ENCODE peak calls at places on chromosomes 7 and 10, in six cellular contexts. One of them, this sample, is unnamed. For H3K27me3, the result is how much of the 10 kb centered on the place peaks cover.

GRCh38 chr7:96800824-96801223 is 91.2 kb upstream of the SEM1 start:
- DNase-seq in cardiac muscle cell: no peak
- DNase-seq in uterus: no peak
- DNase-seq in HCT116: no peak
- DNase-seq in dorsolateral prefrontal cortex: no peak
- DNase-seq in brain microvascular endothelial cell: no peak
- DNase-seq in this sample: no peak

GRCh38 chr10:20257422-20257821 is 441.2 kb downstream of the PLXDC2 start:
- DNase-seq in brain microvascular endothelial cell: no peak
- DNase-seq in HCT116: no peak
- DNase-seq in uterus: no peak
- DNase-seq in dorsolateral prefrontal cortex: no peak
- DNase-seq in cardiac muscle cell: no peak
- DNase-seq in this sample: no peak

GRCh38 chr7:97003262-97004236 is 1.8 kb upstream of the DLX6 start:
- DNase-seq in cardiac muscle cell: no peak
- DNase-seq in dorsolateral prefrontal cortex: no peak
- DNase-seq in brain microvascular endothelial cell: no peak
- DNase-seq in HCT116: no peak
- DNase-seq in uterus: no peak
- DNase-seq in this sample: no peak

GRCh38 chr10:44173558-44173894 is 211.4 kb downstream of the CXCL12 start:
- DNase-seq in brain microvascular endothelial cell: no peak
- DNase-seq in uterus: no peak
- DNase-seq in HCT116: no peak
- DNase-seq in cardiac muscle cell: no peak
- DNase-seq in dorsolateral prefrontal cortex: no peak
- DNase-seq in this sample: no peak

GRCh38 chr10:90885176-90885575 is 13.4 kb downstream of the RPP30 start:
- DNase-seq in brain microvascular endothelial cell: peak
- DNase-seq in HCT116: no peak
- DNase-seq in cardiac muscle cell: no peak
- DNase-seq in dorsolateral prefrontal cortex: no peak
- DNase-seq in uterus: no peak
- DNase-seq in this sample: no peak

GRCh38 chr7:121473645-121474300 is 77.7 kb upstream of the FAM3C start:
- DNase-seq in brain microvascular endothelial cell: no peak
- DNase-seq in dorsolateral prefrontal cortex: no peak
- DNase-seq in HCT116: no peak
- DNase-seq in cardiac muscle cell: no peak
- DNase-seq in uterus: no peak
- DNase-seq in this sample: no peak

GRCh38 chr10:31926765-31927596 is 1.6 kb downstream of the ARHGAP12 start:
- DNase-seq in uterus: no peak
- DNase-seq in cardiac muscle cell: peak
- DNase-seq in HCT116: no peak
- DNase-seq in brain microvascular endothelial cell: no peak
- DNase-seq in dorsolateral prefrontal cortex: no peak
- DNase-seq in this sample: no peak

GRCh38 chr10:127040756-127041155 is 135.5 kb downstream of the DOCK1 start:
- DNase-seq in uterus: no peak
- DNase-seq in cardiac muscle cell: no peak
- DNase-seq in dorsolateral prefrontal cortex: no peak
- DNase-seq in brain microvascular endothelial cell: no peak
- DNase-seq in HCT116: no peak
- DNase-seq in this sample: no peak

GRCh38 chr10:635088-635861 is 54.2 kb downstream of the DIP2C start:
- DNase-seq in HCT116: no peak
- DNase-seq in dorsolateral prefrontal cortex: peak
- DNase-seq in brain microvascular endothelial cell: no peak
- DNase-seq in cardiac muscle cell: no peak
- DNase-seq in uterus: no peak
- DNase-seq in this sample: no peak

GRCh38 chr10:79243211-79244067 is 103.8 kb upstream of the PPIF start:
- DNase-seq in uterus: no peak
- DNase-seq in brain microvascular endothelial cell: no peak
- DNase-seq in cardiac muscle cell: peak
- DNase-seq in dorsolateral prefrontal cortex: peak
- DNase-seq in HCT116: no peak
- DNase-seq in this sample: no peak

GRCh38 chr7:27186450-27187157 is 1.6 kb upstream of the HOXA11 start:
- DNase-seq in HCT116: no peak
- DNase-seq in brain microvascular endothelial cell: no peak
- DNase-seq in cardiac muscle cell: no peak
- DNase-seq in uterus: no peak
- DNase-seq in dorsolateral prefrontal cortex: no peak
- DNase-seq in this sample: no peak

GRCh38 chr10:35574924-35575352 is 30.2 kb upstream of the GJD4 start:
- DNase-seq in dorsolateral prefrontal cortex: no peak
- DNase-seq in brain microvascular endothelial cell: peak
- DNase-seq in uterus: no peak
- DNase-seq in cardiac muscle cell: no peak
- DNase-seq in HCT116: no peak
- DNase-seq in this sample: no peak

GRCh38 chr7:39589323-39590111 is 23.3 kb downstream of the YAE1 start:
- DNase-seq in HCT116: peak
- DNase-seq in cardiac muscle cell: peak
- DNase-seq in dorsolateral prefrontal cortex: no peak
- DNase-seq in brain microvascular endothelial cell: peak
- DNase-seq in uterus: no peak
- DNase-seq in this sample: no peak

GRCh38 chr10:94403034-94403822 is 887 bp downstream of the TBC1D12 start:
- DNase-seq in cardiac muscle cell: peak
- DNase-seq in uterus: peak
- DNase-seq in HCT116: peak
- DNase-seq in brain microvascular endothelial cell: peak
- DNase-seq in dorsolateral prefrontal cortex: no peak
- DNase-seq in this sample: peak

GRCh38 chr7:156400046-156400445 is 240.5 kb upstream of the RNF32 start:
- DNase-seq in uterus: no peak
- DNase-seq in dorsolateral prefrontal cortex: no peak
- DNase-seq in HCT116: no peak
- DNase-seq in cardiac muscle cell: no peak
- DNase-seq in brain microvascular endothelial cell: no peak
- DNase-seq in this sample: no peak

GRCh38 chr7:47354831-47355541 is 226.9 kb downstream of the TNS3 start:
- DNase-seq in uterus: no peak
- DNase-seq in dorsolateral prefrontal cortex: no peak
- DNase-seq in brain microvascular endothelial cell: no peak
- DNase-seq in HCT116: no peak
- DNase-seq in cardiac muscle cell: no peak
- DNase-seq in this sample: no peak

GRCh38 chr10:90856261-90856660 is 1.6 kb downstream of the HTR7 start:
- DNase-seq in uterus: no peak
- DNase-seq in HCT116: no peak
- DNase-seq in brain microvascular endothelial cell: no peak
- DNase-seq in cardiac muscle cell: peak
- DNase-seq in dorsolateral prefrontal cortex: no peak
- DNase-seq in this sample: no peak

GRCh38 chr7:81501220-81501619 is 268.6 kb downstream of the HGF start:
- DNase-seq in uterus: no peak
- DNase-seq in HCT116: peak
- DNase-seq in brain microvascular endothelial cell: peak
- DNase-seq in dorsolateral prefrontal cortex: no peak
- DNase-seq in cardiac muscle cell: no peak
- DNase-seq in this sample: no peak

GRCh38 chr7:20786049-20786412 is 655 bp downstream of the SP8 start:
- DNase-seq in brain microvascular endothelial cell: no peak
- DNase-seq in uterus: no peak
- DNase-seq in dorsolateral prefrontal cortex: no peak
- DNase-seq in cardiac muscle cell: no peak
- DNase-seq in HCT116: no peak
- DNase-seq in this sample: no peak

GRCh38 chr7:20783716-20784310 is 2.9 kb downstream of the SP8 start:
- DNase-seq in dorsolateral prefrontal cortex: no peak
- DNase-seq in HCT116: no peak
- DNase-seq in cardiac muscle cell: peak
- DNase-seq in brain microvascular endothelial cell: no peak
- DNase-seq in uterus: no peak
- DNase-seq in this sample: no peak

GRCh38 chr7:20785211-20786048 is 1.3 kb downstream of the SP8 start:
- DNase-seq in uterus: no peak
- DNase-seq in cardiac muscle cell: peak
- DNase-seq in dorsolateral prefrontal cortex: no peak
- DNase-seq in brain microvascular endothelial cell: no peak
- DNase-seq in HCT116: no peak
- DNase-seq in this sample: no peak

GRCh38 chr7:20783131-20783715 is 3.5 kb downstream of the SP8 start:
- DNase-seq in cardiac muscle cell: no peak
- DNase-seq in dorsolateral prefrontal cortex: no peak
- DNase-seq in brain microvascular endothelial cell: no peak
- DNase-seq in HCT116: no peak
- DNase-seq in uterus: no peak
- DNase-seq in this sample: no peak

GRCh38 chr7:20784311-20785210 is 2.1 kb downstream of the SP8 start:
- DNase-seq in uterus: no peak
- DNase-seq in dorsolateral prefrontal cortex: no peak
- DNase-seq in HCT116: no peak
- DNase-seq in brain microvascular endothelial cell: no peak
- DNase-seq in cardiac muscle cell: peak
- DNase-seq in this sample: no peak
- H3K27me3 ChIP-seq in uterus: under half
- H3K27me3 ChIP-seq in dorsolateral prefrontal cortex: half or more
- H3K27me3 ChIP-seq in HCT116: under half
- H3K27me3 ChIP-seq in brain microvascular endothelial cell: half or more
- H3K27me3 ChIP-seq in cardiac muscle cell: half or more
- H3K27me3 ChIP-seq in this sample: under half

DNA sequence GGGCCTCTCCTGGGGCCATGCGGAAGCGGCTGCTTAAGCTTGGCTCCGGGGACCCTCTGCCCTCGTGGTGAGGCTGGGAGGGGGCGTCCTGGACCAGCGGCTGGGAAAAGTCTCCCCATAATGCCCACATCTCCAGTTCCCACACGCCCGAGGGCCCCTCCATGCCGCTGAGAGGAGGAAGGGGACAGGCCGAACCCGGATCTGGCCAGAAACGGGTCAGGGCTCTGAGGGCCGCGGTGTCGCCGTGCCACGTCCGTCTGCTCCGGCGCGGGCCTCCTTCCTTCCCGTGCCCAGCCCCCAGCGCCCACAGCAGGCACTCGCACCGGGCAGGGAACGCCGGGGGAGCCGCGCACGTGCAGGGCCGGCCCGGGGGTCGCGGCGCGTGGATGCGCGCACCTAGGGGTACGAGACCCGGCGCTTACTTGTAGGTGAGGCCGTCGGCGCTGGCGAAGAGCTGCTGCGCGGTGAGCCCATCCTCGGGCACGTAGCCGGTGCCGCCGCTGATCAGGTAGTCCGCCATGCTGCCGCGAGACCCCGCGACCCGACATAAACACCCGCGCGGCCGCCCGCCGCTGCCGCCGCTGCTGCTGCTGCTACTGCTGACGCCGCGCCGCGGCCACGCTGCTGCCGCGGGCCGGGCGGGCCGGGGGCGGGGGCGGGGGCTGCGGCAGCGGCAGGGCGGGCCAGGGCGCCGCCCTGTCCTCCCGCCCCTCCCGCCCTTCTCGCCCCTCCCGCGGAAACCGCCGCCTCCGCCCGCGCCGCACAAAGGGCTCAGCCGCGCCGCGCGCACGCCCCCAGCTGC is 4.2 kb downstream of the IMPDH1 start:
- DNase-seq in brain microvascular endothelial cell: no peak
- DNase-seq in HCT116: no peak
- DNase-seq in dorsolateral prefrontal cortex: no peak
- DNase-seq in uterus: peak
- DNase-seq in cardiac muscle cell: peak
- DNase-seq in this sample: peak
- TF ChIP-seq CTCF in brain microvascular endothelial cell: no peak
- TF ChIP-seq CTCF in HCT116: no peak
- TF ChIP-seq CTCF in dorsolateral prefrontal cortex: no peak
- TF ChIP-seq CTCF in uterus: no peak
- TF ChIP-seq CTCF in cardiac muscle cell: no peak
- TF ChIP-seq CTCF in this sample: no peak

GRCh38 chr10:129615381-129615780 is 148.3 kb downstream of the MGMT start:
- DNase-seq in uterus: no peak
- DNase-seq in HCT116: no peak
- DNase-seq in cardiac muscle cell: no peak
- DNase-seq in brain microvascular endothelial cell: no peak
- DNase-seq in dorsolateral prefrontal cortex: no peak
- DNase-seq in this sample: no peak

GRCh38 chr10:129614341-129614740 is 147.3 kb downstream of the MGMT start:
- DNase-seq in uterus: no peak
- DNase-seq in dorsolateral prefrontal cortex: no peak
- DNase-seq in brain microvascular endothelial cell: no peak
- DNase-seq in cardiac muscle cell: no peak
- DNase-seq in HCT116: no peak
- DNase-seq in this sample: no peak

GRCh38 chr10:129615921-129616525 is 149.0 kb downstream of the MGMT start:
- DNase-seq in HCT116: no peak
- DNase-seq in brain microvascular endothelial cell: no peak
- DNase-seq in uterus: no peak
- DNase-seq in dorsolateral prefrontal cortex: no peak
- DNase-seq in cardiac muscle cell: no peak
- DNase-seq in this sample: no peak

GRCh38 chr10:129621062-129621461 is 154.0 kb downstream of the MGMT start:
- DNase-seq in HCT116: no peak
- DNase-seq in uterus: no peak
- DNase-seq in cardiac muscle cell: no peak
- DNase-seq in dorsolateral prefrontal cortex: no peak
- DNase-seq in brain microvascular endothelial cell: no peak
- DNase-seq in this sample: no peak

GRCh38 chr10:129617768-129618167 is 150.7 kb downstream of the MGMT start:
- DNase-seq in HCT116: no peak
- DNase-seq in brain microvascular endothelial cell: no peak
- DNase-seq in uterus: no peak
- DNase-seq in dorsolateral prefrontal cortex: no peak
- DNase-seq in cardiac muscle cell: no peak
- DNase-seq in this sample: no peak
- H3K4me3 ChIP-seq in HCT116: no peak
- H3K4me3 ChIP-seq in brain microvascular endothelial cell: no peak
- H3K4me3 ChIP-seq in uterus: no peak
- H3K4me3 ChIP-seq in dorsolateral prefrontal cortex: no peak
- H3K4me3 ChIP-seq in cardiac muscle cell: no peak
- H3K4me3 ChIP-seq in this sample: no peak

GRCh38 chr7:70881470-70881869 is 250.5 kb upstream of the GALNT17 start:
- DNase-seq in dorsolateral prefrontal cortex: no peak
- DNase-seq in brain microvascular endothelial cell: no peak
- DNase-seq in HCT116: no peak
- DNase-seq in uterus: no peak
- DNase-seq in cardiac muscle cell: no peak
- DNase-seq in this sample: no peak
- H3K27me3 ChIP-seq in dorsolateral prefrontal cortex: under half
- H3K27me3 ChIP-seq in brain microvascular endothelial cell: under half
- H3K27me3 ChIP-seq in HCT116: under half
- H3K27me3 ChIP-seq in uterus: under half
- H3K27me3 ChIP-seq in cardiac muscle cell: under half
- H3K27me3 ChIP-seq in this sample: under half

GRCh38 chr7:142188846-142189245 is 69.0 kb downstream of the PRSS58 start:
- DNase-seq in uterus: no peak
- DNase-seq in cardiac muscle cell: no peak
- DNase-seq in dorsolateral prefrontal cortex: no peak
- DNase-seq in brain microvascular endothelial cell: no peak
- DNase-seq in HCT116: peak
- DNase-seq in this sample: no peak
- TF ChIP-seq CTCF in uterus: no peak
- TF ChIP-seq CTCF in cardiac muscle cell: no peak
- TF ChIP-seq CTCF in dorsolateral prefrontal cortex: peak
- TF ChIP-seq CTCF in brain microvascular endothelial cell: no peak
- TF ChIP-seq CTCF in HCT116: peak
- TF ChIP-seq CTCF in this sample: no peak